ENCODE peak calls at places on chromosomes 6 and 20, in five cellular contexts. N, X, D, H and K are unnamed samples. For H3K27me3 and H3K9me3, the result is how much of the 10 kb centered on the place peaks cover.

GRCh38 chr6:2850480-2851150 is 9.0 kb upstream of the SERPINB1 start:
- DNase-seq in N (peak), X (peak), D (no peak), H (peak), K (no peak)

GRCh38 chr6:9933674-9934073 is 481.2 kb downstream of the TFAP2A start:
- DNase-seq in N (peak), X (no peak), D (no peak), H (no peak), K (no peak)

GRCh38 chr6:105402090-105402980 is 547 bp downstream of the PREP start:
- DNase-seq in N (peak), X (peak), D (peak), H (peak), K (no peak)

GRCh38 chr6:157323114-157323923 is at the start of gene TMEM242:
- DNase-seq in N (peak), X (peak), D (peak), H (peak), K (peak)

GRCh38 chr6:52310932-52311331 is 26.4 kb upstream of the MCM3 start:
- DNase-seq in N (no peak), X (no peak), D (no peak), H (no peak), K (no peak)

GRCh38 chr20:208937-209566 is 18.0 kb upstream of the DEFB129 start:
- DNase-seq in N (peak), X (peak), D (no peak), H (peak), K (peak)

GRCh38 chr6:33742837-33743236 is 3.9 kb downstream of the IP6K3 start:
- DNase-seq in N (no peak), X (no peak), D (no peak), H (no peak), K (no peak)

GRCh38 chr20:47677314-47678129 is 107.8 kb downstream of the SULF2 start:
- DNase-seq in N (peak), X (peak), D (peak), H (peak), K (peak)

GRCh38 chr20:38859070-38859690 is 53.7 kb downstream of the PPP1R16B start:
- DNase-seq in N (no peak), X (no peak), D (no peak), H (no peak), K (no peak)

GRCh38 chr6:133964052-133964451 is 11.0 kb downstream of the TBPL1 start:
- DNase-seq in N (peak), X (peak), D (no peak), H (peak), K (no peak)

GRCh38 chr6:151240861-151241642 is 1.3 kb downstream of the AKAP12 start:
- DNase-seq in N (peak), X (peak), D (peak), H (peak), K (peak)

GRCh38 chr6:138563650-138564049 is 64.4 kb upstream of the NHSL1 start:
- DNase-seq in N (no peak), X (no peak), D (no peak), H (no peak), K (no peak)

GRCh38 chr6:29517728-29518440 is 30.1 kb upstream of the MAS1L start:
- DNase-seq in N (no peak), X (no peak), D (no peak), H (no peak), K (no peak)

GRCh38 chr6:143843689-143844405 is 709 bp downstream of the LTV1 start:
- DNase-seq in N (peak), X (peak), D (no peak), H (peak), K (no peak)

GRCh38 chr20:5077761-5078387 is 41.9 kb downstream of the PCNA start:
- DNase-seq in N (no peak), X (no peak), D (no peak), H (no peak), K (no peak)

GRCh38 chr6:104700371-104701185 is 159.1 kb downstream of the HACE1 start:
- DNase-seq in N (no peak), X (peak), D (no peak), H (no peak), K (no peak)

GRCh38 chr20:32017711-32018251 is 7.5 kb downstream of the CCM2L start:
- DNase-seq in N (no peak), X (no peak), D (peak), H (no peak), K (peak)

GRCh38 chr20:38173237-38174156 is 8.4 kb upstream of the TGM2 start:
- DNase-seq in N (peak), X (peak), D (peak), H (peak), K (no peak)

GRCh38 chr6:41877051-41877680 is 18.0 kb downstream of the USP49 start:
- DNase-seq in N (no peak), X (no peak), D (no peak), H (no peak), K (no peak)

GRCh38 chr6:76416821-76417605 is 344.6 kb upstream of the IMPG1 start:
- DNase-seq in N (no peak), X (no peak), D (no peak), H (no peak), K (no peak)

GRCh38 chr6:15776458-15776980 is 113.7 kb upstream of the DTNBP1 start:
- DNase-seq in N (no peak), X (no peak), D (no peak), H (no peak), K (no peak)

GRCh38 chr6:25017932-25018581 is 82.3 kb upstream of the RIPOR2 start:
- DNase-seq in N (peak), X (peak), D (peak), H (peak), K (peak)

GRCh38 chr6:4961322-4962168 is 42.3 kb downstream of the RPP40 start:
- DNase-seq in N (no peak), X (peak), D (no peak), H (peak), K (no peak)

GRCh38 chr20:17871181-17871580 is 97.4 kb downstream of the SNX5 start:
- DNase-seq in N (peak), X (no peak), D (no peak), H (peak), K (no peak)

GRCh38 chr6:28862077-28862476 is 61.7 kb downstream of the TRIM27 start:
- DNase-seq in N (no peak), X (no peak), D (no peak), H (no peak), K (no peak)

GRCh38 chr6:145036848-145037567 is 698.3 kb downstream of the EPM2A start:
- DNase-seq in N (peak), X (peak), D (no peak), H (peak), K (peak)

GRCh38 chr6:37711331-37711924 is 13.7 kb upstream of the MDGA1 start:
- DNase-seq in N (no peak), X (no peak), D (no peak), H (no peak), K (no peak)

GRCh38 chr6:158762787-158763439 is 56.3 kb downstream of the EZR start:
- DNase-seq in N (no peak), X (no peak), D (no peak), H (no peak), K (no peak)

GRCh38 chr6:16722616-16723015 is 38.6 kb downstream of the ATXN1 start:
- DNase-seq in N (no peak), X (no peak), D (no peak), H (no peak), K (no peak)

GRCh38 chr6:15299430-15300131 is 53.7 kb downstream of the JARID2 start:
- DNase-seq in N (peak), X (no peak), D (no peak), H (peak), K (no peak)

GRCh38 chr6:7515363-7515762 is 26.1 kb upstream of the DSP start:
- DNase-seq in N (no peak), X (no peak), D (no peak), H (no peak), K (no peak)

GRCh38 chr20:53343433-53343832 is 250.2 kb downstream of the ZNF217 start:
- DNase-seq in N (no peak), X (no peak), D (no peak), H (no peak), K (no peak)

GRCh38 chr6:95383878-95384277 is 193.5 kb upstream of the MANEA start:
- DNase-seq in N (no peak), X (no peak), D (peak), H (no peak), K (no peak)

GRCh38 chr6:5205877-5206840 is 54.6 kb downstream of the LYRM4 start:
- DNase-seq in N (peak), X (peak), D (no peak), H (peak), K (peak)

GRCh38 chr6:154951400-154952200 is 43.5 kb upstream of the TIAM2 start:
- DNase-seq in N (peak), X (no peak), D (no peak), H (no peak), K (no peak)

GRCh38 chr6:170114956-170115855 is 175.7 kb downstream of the DLL1 start:
- DNase-seq in N (no peak), X (no peak), D (peak), H (no peak), K (peak)

GRCh38 chr6:100719883-100720682 is 161.0 kb downstream of the ASCC3 start:
- DNase-seq in N (peak), X (peak), D (no peak), H (peak), K (no peak)

GRCh38 chr6:31041372-31041974 is 31.2 kb downstream of the MUC22 start:
- DNase-seq in N (no peak), X (no peak), D (no peak), H (no peak), K (no peak)

GRCh38 chr20:58040447-58041290 is 187.8 kb downstream of the ANKRD60 start:
- DNase-seq in N (no peak), X (no peak), D (no peak), H (no peak), K (no peak)

GRCh38 chr20:58042626-58043025 is 185.8 kb downstream of the ANKRD60 start:
- DNase-seq in N (no peak), X (no peak), D (no peak), H (no peak), K (no peak)

GRCh38 chr20:58037631-58038030 is 190.8 kb downstream of the ANKRD60 start:
- DNase-seq in N (no peak), X (no peak), D (no peak), H (no peak), K (no peak)

GRCh38 chr20:58038123-58038654 is 190.3 kb downstream of the ANKRD60 start:
- DNase-seq in N (no peak), X (no peak), D (no peak), H (no peak), K (no peak)

GRCh38 chr20:58039569-58040092 is 188.8 kb downstream of the ANKRD60 start:
- DNase-seq in N (no peak), X (no peak), D (no peak), H (no peak), K (peak)
- H3K4me3 ChIP-seq in N (no peak), X (no peak), D (no peak), H (no peak), K (peak)

DNA sequence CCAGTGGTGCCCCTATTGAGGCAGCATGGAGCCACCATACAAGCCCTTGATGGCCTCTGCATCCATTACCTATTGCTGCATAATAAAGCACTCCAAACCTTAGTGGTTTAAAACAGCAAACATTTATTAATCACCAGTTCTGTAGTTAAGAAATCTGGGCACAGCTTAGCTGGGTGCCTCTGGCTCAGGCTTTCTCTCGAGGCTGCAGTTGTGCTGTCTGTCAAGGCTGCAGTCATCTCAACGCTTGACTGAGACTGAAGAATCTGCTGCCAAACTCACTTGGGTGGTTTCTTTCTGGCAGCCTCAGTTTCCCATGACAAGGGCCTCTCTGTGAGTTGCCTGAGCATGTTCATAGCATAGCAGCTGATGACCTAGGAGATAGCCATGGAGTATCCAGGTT is 207.4 kb upstream of the LRFN2 start:
- DNase-seq in N (no peak), X (no peak), D (no peak), H (no peak), K (no peak)
- H3K27me3 ChIP-seq in N (under half), X (under half), D (under half), H (under half), K (under half)

GRCh38 chr6:167338551-167339117 is 13.7 kb downstream of the TTLL2 start:
- DNase-seq in N (no peak), X (no peak), D (no peak), H (no peak), K (no peak)
- H3K9me3 ChIP-seq in N (under half), X (under half), D (under half), H (under half), K (under half)

DNA sequence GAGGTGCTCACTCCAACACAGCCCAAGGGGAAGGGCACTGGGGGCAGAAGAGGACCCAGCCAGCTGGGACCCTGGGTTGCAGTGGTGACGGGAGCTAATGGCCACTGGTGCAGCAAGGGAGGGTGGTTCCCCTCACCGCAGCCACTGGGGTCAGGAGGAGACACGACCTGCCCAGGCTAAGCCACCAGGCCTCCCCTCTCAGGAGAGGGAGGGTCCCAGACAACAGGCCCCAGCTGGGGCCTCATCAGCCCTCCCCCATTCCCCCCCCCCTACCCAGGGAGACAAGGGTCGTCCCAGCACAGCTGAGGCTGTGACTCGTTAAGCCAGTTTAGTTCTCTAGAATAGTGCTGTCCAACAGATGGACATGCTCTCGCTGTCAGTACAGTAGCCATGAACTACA is 17.3 kb upstream of the MATN4 start:
- DNase-seq in N (no peak), X (no peak), D (no peak), H (no peak), K (no peak)
- H3K4me3 ChIP-seq in N (no peak), X (no peak), D (no peak), H (no peak), K (no peak)

GRCh38 chr20:62722627-62723026 is 14.0 kb downstream of the NTSR1 start:
- DNase-seq in N (no peak), X (no peak), D (no peak), H (no peak), K (no peak)
- H3K27me3 ChIP-seq in N (under half), X (under half), D (under half), H (under half), K (under half)